ENCODE peak calls at places on chromosomes 12 and 14, in six cellular contexts. J is LoVo; M is right lobe of liver; Z is kidney; B is stimulated activated CD4-positive, alpha-beta T cell treated with anti-CD3 and anti-CD28 coated beads, Interleukin-4, amount 100 ng/mL, for 48 hours; H is choroid plexus epithelial cell. Y is an unnamed sample.

GRCh38 chr12:59453461-59453860 is 142.4 kb upstream of the SLC16A7 start:
- DNase-seq in J (no peak), H (no peak), Z (no peak), B (no peak), M (no peak), Y (no peak)

GRCh38 chr12:122836027-122836921 is 1.0 kb downstream of the HIP1R start:
- DNase-seq in M (peak; percentile 37), H (no peak), B (peak; percentile 37), J (peak; percentile 53), Z (peak; percentile 80), Y (peak; percentile 86)

GRCh38 chr14:65191716-65192115 is 89.4 kb upstream of the MAX start:
- DNase-seq in B (no peak), M (no peak), H (no peak), Z (no peak), J (no peak), Y (no peak)

GRCh38 chr14:103710771-103711392 is 4.4 kb downstream of the XRCC3 start:
- DNase-seq in Z (no peak), M (no peak), H (no peak), J (no peak), B (no peak), Y (no peak)

GRCh38 chr12:25864287-25864686 is 94.2 kb upstream of the RASSF8 start:
- DNase-seq in J (no peak), H (no peak), M (no peak), Z (no peak), B (no peak), Y (no peak)

GRCh38 chr12:14167005-14167628 is 185.7 kb upstream of the GRIN2B start:
- DNase-seq in J (peak; percentile 69), B (no peak), Z (no peak), M (no peak), H (peak; percentile 73), Y (no peak)

GRCh38 chr12:90355701-90356345 is 599.2 kb downstream of the CCER1 start:
- DNase-seq in J (no peak), M (no peak), H (no peak), B (no peak), Z (no peak), Y (no peak)

GRCh38 chr12:128690641-128691040 is 133.1 kb downstream of the SLC15A4 start:
- DNase-seq in H (no peak), J (no peak), Z (no peak), B (no peak), M (no peak), Y (no peak)

GRCh38 chr12:7868391-7868790 is 4.3 kb downstream of the SLC2A14 start:
- DNase-seq in B (no peak), H (no peak), Z (no peak), M (no peak), J (no peak), Y (no peak)

GRCh38 chr12:68638721-68639395 is 28.2 kb downstream of the RAP1B start:
- DNase-seq in J (no peak), M (no peak), Z (no peak), B (no peak), H (peak; percentile 37), Y (no peak)

GRCh38 chr14:39847852-39848251 is 415.6 kb upstream of the FBXO33 start:
- DNase-seq in Z (no peak), J (no peak), H (no peak), B (no peak), M (no peak), Y (no peak)

GRCh38 chr12:121992059-121992879 is 29.4 kb upstream of the BCL7A start:
- DNase-seq in B (peak; percentile 60), Z (no peak), J (no peak), M (no peak), H (peak; percentile 99), Y (no peak)

GRCh38 chr14:69483765-69484443 is 624 bp upstream of the PLEKHD1 start:
- DNase-seq in H (peak; percentile 19), Z (no peak), B (no peak), M (peak; percentile 31), J (no peak), Y (no peak)

GRCh38 chr12:55935742-55936151 is 4.8 kb downstream of the DGKA start:
- DNase-seq in M (no peak), J (no peak), H (peak; percentile 11), B (no peak), Z (peak; percentile 84), Y (peak; percentile 80)

GRCh38 chr14:71324767-71325272 is 417.6 kb downstream of the PCNX1 start:
- DNase-seq in J (no peak), M (no peak), B (peak; percentile 34), Z (no peak), H (peak; percentile 83), Y (no peak)

GRCh38 chr12:49198431-49199155 is 9.7 kb upstream of the TUBA1A start:
- DNase-seq in J (no peak), B (no peak), Z (no peak), M (no peak), H (peak; percentile 73), Y (no peak)

GRCh38 chr12:102093319-102093718 is 26.6 kb downstream of the NUP37 start:
- DNase-seq in M (no peak), H (peak; percentile 57), B (no peak), J (no peak), Z (no peak), Y (no peak)

GRCh38 chr12:31118347-31118830 is 44.7 kb downstream of the DDX11 start:
- DNase-seq in J (peak; percentile 29), H (no peak), Z (no peak), M (no peak), B (no peak), Y (peak; percentile 74)